ENCODE peak calls at places on chromosomes 3 and 15, in four cellular contexts. O is body of pancreas, Z is astrocyte of the spinal cord, D is KBM-7. R is an unnamed sample.
A peak's percentile ranks its signal among the peaks of the same experiment; 100 is the strongest.

GRCh38 chr3:50044976-50045375 is 43.7 kb upstream of the RBM5 start:
- DNase-seq in O (no peak), Z (no peak), D (no peak), R (no peak)

GRCh38 chr15:65833501-65834220 is 35.6 kb upstream of the RAB11A start:
- DNase-seq in O (peak; percentile 50), Z (no peak), D (no peak), R (no peak)

GRCh38 chr3:132090921-132091320 is 56.1 kb upstream of the CPNE4 start:
- DNase-seq in O (no peak), Z (no peak), D (no peak), R (no peak)

GRCh38 chr15:57686657-57687056 is 19.9 kb upstream of the POLR2M start:
- DNase-seq in O (no peak), Z (no peak), D (no peak), R (no peak)

GRCh38 chr3:57918123-57918837 is 89.9 kb upstream of the FLNB start:
- DNase-seq in O (no peak), Z (peak; percentile 80), D (no peak), R (no peak)

GRCh38 chr3:11734-12133 is 184.8 kb upstream of the CHL1 start:
- DNase-seq in O (no peak), Z (no peak), D (peak; percentile 30), R (no peak)

GRCh38 chr3:188646592-188646991 is 492.6 kb downstream of the LPP start:
- DNase-seq in O (no peak), Z (peak; percentile 33), D (peak; percentile 46), R (peak; percentile 62)

GRCh38 chr15:40067921-40068624 is 29.1 kb upstream of the SRP14 start:
- DNase-seq in O (no peak), Z (no peak), D (no peak), R (no peak)

GRCh38 chr3:191070762-191071365 is 128.2 kb upstream of the OSTN start:
- DNase-seq in O (no peak), Z (peak; percentile 22), D (no peak), R (no peak)

GRCh38 chr15:44068346-44068745 is 126.7 kb downstream of the FRMD5 start:
- DNase-seq in O (no peak), Z (no peak), D (no peak), R (no peak)

GRCh38 chr3:20930034-20930433 is 744.0 kb upstream of the SGO1 start:
- DNase-seq in O (peak; percentile 10), Z (peak; percentile 15), D (peak; percentile 3), R (no peak)